ENCODE peak calls at places on chromosomes 3 and 15, in nine cellular contexts. One of them, this sample, is unnamed.

GRCh38 chr3:166291510-166291909 is 454.3 kb upstream of the BCHE start:
- DNase-seq in tibial artery: no peak
- DNase-seq in ovary: no peak
- DNase-seq in transverse colon: no peak
- DNase-seq in epithelial cell of esophagus: no peak
- DNase-seq in cardiac muscle cell: no peak
- DNase-seq in AG09309: no peak
- DNase-seq in foreskin fibroblast: no peak
- DNase-seq in colonic mucosa: no peak
- DNase-seq in this sample: no peak

GRCh38 chr3:158711886-158712285 is 20.4 kb downstream of the RARRES1 start:
- DNase-seq in tibial artery: no peak
- DNase-seq in ovary: no peak
- DNase-seq in transverse colon: no peak
- DNase-seq in epithelial cell of esophagus: peak; percentile 57
- DNase-seq in cardiac muscle cell: no peak
- DNase-seq in AG09309: no peak
- DNase-seq in foreskin fibroblast: peak; percentile 64
- DNase-seq in colonic mucosa: no peak
- DNase-seq in this sample: no peak

GRCh38 chr15:69472046-69472445 is 19.4 kb downstream of the RPLP1 start:
- DNase-seq in tibial artery: no peak
- DNase-seq in ovary: no peak
- DNase-seq in transverse colon: no peak
- DNase-seq in epithelial cell of esophagus: no peak
- DNase-seq in cardiac muscle cell: no peak
- DNase-seq in AG09309: no peak
- DNase-seq in foreskin fibroblast: no peak
- DNase-seq in colonic mucosa: no peak
- DNase-seq in this sample: no peak

GRCh38 chr3:100399341-100400071 is 1.4 kb downstream of the TOMM70 start:
- DNase-seq in tibial artery: no peak
- DNase-seq in ovary: no peak
- DNase-seq in transverse colon: no peak
- DNase-seq in epithelial cell of esophagus: no peak
- DNase-seq in cardiac muscle cell: no peak
- DNase-seq in AG09309: no peak
- DNase-seq in foreskin fibroblast: no peak
- DNase-seq in colonic mucosa: no peak
- DNase-seq in this sample: no peak

GRCh38 chr3:72969766-72970165 is 26.8 kb upstream of the PPP4R2 start:
- DNase-seq in tibial artery: no peak
- DNase-seq in ovary: no peak
- DNase-seq in transverse colon: no peak
- DNase-seq in epithelial cell of esophagus: no peak
- DNase-seq in cardiac muscle cell: no peak
- DNase-seq in AG09309: no peak
- DNase-seq in foreskin fibroblast: no peak
- DNase-seq in colonic mucosa: no peak
- DNase-seq in this sample: no peak

GRCh38 chr3:12193485-12194165 is 34.9 kb upstream of the TIMP4 start:
- DNase-seq in tibial artery: peak; percentile 81
- DNase-seq in ovary: no peak
- DNase-seq in transverse colon: peak; percentile 61
- DNase-seq in epithelial cell of esophagus: peak; percentile 94
- DNase-seq in cardiac muscle cell: no peak
- DNase-seq in AG09309: peak; percentile 95
- DNase-seq in foreskin fibroblast: peak; percentile 98
- DNase-seq in colonic mucosa: peak; percentile 83
- DNase-seq in this sample: no peak

GRCh38 chr3:163573324-163573723 is 1505.0 kb downstream of the SI start:
- DNase-seq in tibial artery: no peak
- DNase-seq in ovary: no peak
- DNase-seq in transverse colon: no peak
- DNase-seq in epithelial cell of esophagus: no peak
- DNase-seq in cardiac muscle cell: no peak
- DNase-seq in AG09309: no peak
- DNase-seq in foreskin fibroblast: no peak
- DNase-seq in colonic mucosa: no peak
- DNase-seq in this sample: no peak

GRCh38 chr15:57224664-57225063 is 151.6 kb upstream of the CGNL1 start:
- DNase-seq in tibial artery: no peak
- DNase-seq in ovary: no peak
- DNase-seq in transverse colon: no peak
- DNase-seq in epithelial cell of esophagus: no peak
- DNase-seq in cardiac muscle cell: no peak
- DNase-seq in AG09309: peak; percentile 64
- DNase-seq in foreskin fibroblast: no peak
- DNase-seq in colonic mucosa: no peak
- DNase-seq in this sample: no peak

GRCh38 chr3:129399145-129399894 is 29.1 kb downstream of the EFCAB12 start:
- DNase-seq in tibial artery: peak; percentile 87
- DNase-seq in ovary: peak; percentile 89
- DNase-seq in transverse colon: peak; percentile 92
- DNase-seq in epithelial cell of esophagus: peak; percentile 97
- DNase-seq in cardiac muscle cell: peak; percentile 92
- DNase-seq in AG09309: peak; percentile 90
- DNase-seq in foreskin fibroblast: peak; percentile 90
- DNase-seq in colonic mucosa: peak; percentile 88
- DNase-seq in this sample: peak; percentile 72

GRCh38 chr15:69852482-69853275 is 245.0 kb downstream of the TLE3 start:
- DNase-seq in tibial artery: no peak
- DNase-seq in ovary: no peak
- DNase-seq in transverse colon: no peak
- DNase-seq in epithelial cell of esophagus: no peak
- DNase-seq in cardiac muscle cell: no peak
- DNase-seq in AG09309: peak; percentile 25
- DNase-seq in foreskin fibroblast: no peak
- DNase-seq in colonic mucosa: no peak
- DNase-seq in this sample: no peak

GRCh38 chr3:86782271-86782670 is 208.7 kb downstream of the VGLL3 start:
- DNase-seq in tibial artery: no peak
- DNase-seq in ovary: no peak
- DNase-seq in transverse colon: no peak
- DNase-seq in epithelial cell of esophagus: no peak
- DNase-seq in cardiac muscle cell: no peak
- DNase-seq in AG09309: peak; percentile 33
- DNase-seq in foreskin fibroblast: no peak
- DNase-seq in colonic mucosa: no peak
- DNase-seq in this sample: no peak

DNA sequence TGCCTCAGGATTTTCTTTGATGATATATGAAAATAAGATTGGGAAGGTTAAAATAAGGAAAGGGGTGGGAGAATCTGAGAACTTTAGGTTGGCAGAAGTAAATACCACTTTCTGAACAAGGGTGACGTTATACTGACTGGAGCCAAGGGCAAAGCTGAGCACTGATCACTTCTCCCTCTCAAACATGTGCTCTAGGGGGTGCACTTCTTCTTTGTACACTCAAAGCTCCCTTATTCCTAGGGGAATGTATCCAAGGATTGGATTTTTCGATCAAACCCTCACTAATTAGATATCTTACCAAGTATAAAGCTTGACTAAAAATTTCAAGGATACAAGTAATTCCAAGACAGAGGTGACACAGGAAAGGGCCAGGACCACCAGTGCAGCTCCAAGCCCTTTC is 243.9 kb upstream of the UMPS start:
- DNase-seq in tibial artery: no peak
- DNase-seq in ovary: no peak
- DNase-seq in transverse colon: no peak
- DNase-seq in epithelial cell of esophagus: no peak
- DNase-seq in cardiac muscle cell: peak; percentile 20
- DNase-seq in AG09309: no peak
- DNase-seq in foreskin fibroblast: no peak
- DNase-seq in colonic mucosa: no peak
- DNase-seq in this sample: no peak
- TF ChIP-seq CTCF in tibial artery: no peak
- TF ChIP-seq CTCF in ovary: no peak
- TF ChIP-seq CTCF in transverse colon: no peak
- TF ChIP-seq CTCF in epithelial cell of esophagus: no peak
- TF ChIP-seq CTCF in cardiac muscle cell: peak; percentile 11
- TF ChIP-seq CTCF in AG09309: peak; percentile 18
- TF ChIP-seq CTCF in foreskin fibroblast: no peak
- TF ChIP-seq CTCF in colonic mucosa: no peak
- TF ChIP-seq CTCF in this sample: no peak

DNA sequence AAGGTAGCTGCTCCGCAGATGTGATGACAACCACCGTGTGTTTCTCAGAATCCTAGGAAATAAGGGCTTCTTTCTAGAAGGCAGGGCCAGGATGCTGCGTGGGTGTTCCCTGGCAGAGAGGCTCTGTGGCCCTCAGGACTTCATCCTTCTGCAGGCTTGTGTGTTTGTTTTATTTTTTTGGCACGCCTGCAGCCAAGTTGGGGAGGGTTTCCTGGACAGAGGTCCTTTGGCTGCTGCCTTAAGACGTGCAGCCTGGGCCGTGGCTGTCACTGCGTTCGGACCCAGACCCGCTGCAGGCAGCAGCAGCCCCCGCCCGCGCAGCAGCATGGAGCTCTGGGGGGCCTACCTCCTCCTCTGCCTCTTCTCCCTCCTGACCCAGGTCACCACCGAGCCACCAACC is at the start of gene CLEC3B:
- DNase-seq in tibial artery: peak; percentile 88
- DNase-seq in ovary: no peak
- DNase-seq in transverse colon: peak; percentile 33
- DNase-seq in epithelial cell of esophagus: no peak
- DNase-seq in cardiac muscle cell: no peak
- DNase-seq in AG09309: no peak
- DNase-seq in foreskin fibroblast: peak; percentile 67
- DNase-seq in colonic mucosa: peak; percentile 44
- DNase-seq in this sample: peak; percentile 83
- H3K4me3 ChIP-seq in tibial artery: peak within 1 kb of the TSS; percentile 40
- H3K4me3 ChIP-seq in ovary: no peak within 1 kb of the TSS
- H3K4me3 ChIP-seq in transverse colon: no peak within 1 kb of the TSS
- H3K4me3 ChIP-seq in epithelial cell of esophagus: no peak within 1 kb of the TSS
- H3K4me3 ChIP-seq in cardiac muscle cell: no peak within 1 kb of the TSS
- H3K4me3 ChIP-seq in AG09309: no peak within 1 kb of the TSS
- H3K4me3 ChIP-seq in foreskin fibroblast: peak within 1 kb of the TSS; percentile 14
- H3K4me3 ChIP-seq in colonic mucosa: no peak within 1 kb of the TSS
- H3K4me3 ChIP-seq in this sample: peak within 1 kb of the TSS; percentile 69

DNA sequence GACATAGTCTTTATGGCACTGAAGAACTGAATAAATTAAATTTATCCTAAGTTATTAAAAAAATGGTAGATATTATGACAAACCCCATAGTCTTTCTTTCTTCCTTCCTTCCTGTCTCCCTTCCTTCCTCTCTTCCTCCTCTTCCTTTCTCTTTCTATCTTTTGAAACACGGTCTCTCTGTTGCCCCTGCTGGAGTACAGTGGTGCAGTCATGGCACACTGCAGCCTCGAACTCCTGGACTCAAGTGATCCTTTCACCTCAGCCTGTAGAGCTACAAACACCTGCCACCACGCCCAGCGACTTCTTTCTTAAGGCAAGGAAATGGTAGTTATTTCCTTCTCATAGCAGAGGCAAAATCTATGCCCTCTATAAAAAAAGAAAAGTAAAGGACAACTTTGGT is 354.6 kb downstream of the GAP43 start:
- DNase-seq in tibial artery: no peak
- DNase-seq in ovary: no peak
- DNase-seq in transverse colon: no peak
- DNase-seq in epithelial cell of esophagus: no peak
- DNase-seq in cardiac muscle cell: no peak
- DNase-seq in AG09309: no peak
- DNase-seq in foreskin fibroblast: no peak
- DNase-seq in colonic mucosa: no peak
- DNase-seq in this sample: no peak
- TF ChIP-seq CTCF in tibial artery: no peak
- TF ChIP-seq CTCF in ovary: no peak
- TF ChIP-seq CTCF in transverse colon: no peak
- TF ChIP-seq CTCF in epithelial cell of esophagus: peak; percentile 6
- TF ChIP-seq CTCF in cardiac muscle cell: no peak
- TF ChIP-seq CTCF in AG09309: no peak
- TF ChIP-seq CTCF in foreskin fibroblast: peak; percentile 8
- TF ChIP-seq CTCF in colonic mucosa: no peak
- TF ChIP-seq CTCF in this sample: no peak

DNA sequence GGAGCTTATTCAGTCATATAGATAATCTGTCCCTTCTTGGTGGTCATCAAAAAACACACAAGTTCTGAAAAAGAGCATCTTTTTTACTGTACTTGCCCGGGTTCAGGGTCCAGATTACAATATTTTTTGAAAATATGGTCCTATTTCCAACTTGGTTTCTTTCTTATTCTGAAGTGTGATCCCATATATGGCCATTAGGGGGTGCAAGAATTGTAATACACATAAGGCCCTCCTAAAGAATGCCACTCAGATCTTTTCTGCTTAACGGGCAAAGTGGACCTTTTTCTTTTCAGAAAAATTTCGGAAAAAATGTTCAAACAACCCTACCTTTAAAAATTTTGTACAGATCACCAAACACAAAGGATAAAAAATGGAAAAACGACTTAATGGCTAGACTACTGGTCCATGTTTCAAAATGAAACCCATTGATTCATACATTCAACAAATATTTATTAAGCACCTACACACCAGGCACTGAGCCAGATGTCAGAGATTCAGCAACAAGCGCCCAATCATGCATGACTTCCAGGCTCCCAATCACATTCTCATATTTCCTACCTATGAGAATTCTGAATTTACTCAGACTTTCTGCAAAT is 102.0 kb upstream of the MYRIP start:
- DNase-seq in tibial artery: no peak
- DNase-seq in ovary: no peak
- DNase-seq in transverse colon: no peak
- DNase-seq in epithelial cell of esophagus: peak; percentile 42
- DNase-seq in cardiac muscle cell: peak; percentile 59
- DNase-seq in AG09309: peak; percentile 20
- DNase-seq in foreskin fibroblast: peak; percentile 26
- DNase-seq in colonic mucosa: no peak
- DNase-seq in this sample: no peak
- H3K4me3 ChIP-seq in tibial artery: no peak overlapping the region
- H3K4me3 ChIP-seq in ovary: no peak overlapping the region
- H3K4me3 ChIP-seq in transverse colon: no peak overlapping the region
- H3K4me3 ChIP-seq in epithelial cell of esophagus: no peak overlapping the region
- H3K4me3 ChIP-seq in cardiac muscle cell: no peak overlapping the region
- H3K4me3 ChIP-seq in AG09309: no peak overlapping the region
- H3K4me3 ChIP-seq in foreskin fibroblast: no peak overlapping the region
- H3K4me3 ChIP-seq in colonic mucosa: no peak overlapping the region
- H3K4me3 ChIP-seq in this sample: no peak overlapping the region